ENCODE peak calls at places on chromosomes 3 and 15, in five cellular contexts. A, X, G, V and M are unnamed samples.

GRCh38 chr15:77033729-77034619 is 36.9 kb downstream of the TSPAN3 start:
- DNase-seq in A (no peak), X (no peak), G (no peak), V (no peak), M (no peak)

GRCh38 chr3:43733459-43734384 is 43.0 kb downstream of the ABHD5 start:
- DNase-seq in A (no peak), X (no peak), G (peak), V (no peak), M (no peak)

GRCh38 chr3:188975612-188976314 is 196.0 kb upstream of the TPRG1 start:
- DNase-seq in A (no peak), X (no peak), G (peak), V (no peak), M (no peak)

GRCh38 chr15:67783303-67783702 is 42.0 kb upstream of the SKOR1 start:
- DNase-seq in A (no peak), X (peak), G (no peak), V (no peak), M (no peak)

GRCh38 chr15:63338170-63338569 is 43.5 kb downstream of the CA12 start:
- DNase-seq in A (no peak), X (no peak), G (peak), V (no peak), M (no peak)

GRCh38 chr3:170368921-170369320 is 11.4 kb downstream of the SKIL start:
- DNase-seq in A (no peak), X (no peak), G (no peak), V (no peak), M (no peak)

GRCh38 chr15:44836094-44836493 is 99.8 kb downstream of the TRIM69 start:
- DNase-seq in A (no peak), X (no peak), G (no peak), V (peak), M (no peak)

GRCh38 chr3:43858052-43858701 is 167.4 kb downstream of the ABHD5 start:
- DNase-seq in A (no peak), X (no peak), G (peak), V (no peak), M (no peak)

GRCh38 chr3:46490338-46491084 is 7.3 kb upstream of the RTP3 start:
- DNase-seq in A (no peak), X (no peak), G (peak), V (no peak), M (no peak)

GRCh38 chr15:81117136-81117535 is 16.9 kb upstream of the CFAP161 start:
- DNase-seq in A (no peak), X (no peak), G (peak), V (no peak), M (no peak)

GRCh38 chr3:100427694-100428093 is 26.4 kb downstream of the LNP1 start:
- DNase-seq in A (no peak), X (no peak), G (peak), V (no peak), M (no peak)

GRCh38 chr15:55737373-55737772 is 5.6 kb downstream of the PRTG start:
- DNase-seq in A (peak), X (no peak), G (peak), V (no peak), M (no peak)

GRCh38 chr15:54518145-54518941 is 540.1 kb downstream of the UNC13C start:
- DNase-seq in A (no peak), X (peak), G (no peak), V (no peak), M (no peak)

GRCh38 chr3:177377166-177377565 is 179.9 kb upstream of the TBL1XR1 start:
- DNase-seq in A (no peak), X (no peak), G (no peak), V (no peak), M (no peak)

GRCh38 chr3:192514081-192514753 is 213.1 kb downstream of the FGF12 start:
- DNase-seq in A (peak), X (no peak), G (no peak), V (no peak), M (peak)

GRCh38 chr3:126852536-126852935 is 130.4 kb upstream of the PLXNA1 start:
- DNase-seq in A (no peak), X (no peak), G (no peak), V (no peak), M (no peak)

GRCh38 chr15:45522179-45522930 is at the start of gene SLC30A4:
- DNase-seq in A (peak), X (no peak), G (peak), V (no peak), M (peak)

GRCh38 chr3:146071636-146072035 is 89.3 kb downstream of the PLOD2 start:
- DNase-seq in A (no peak), X (no peak), G (no peak), V (no peak), M (no peak)

GRCh38 chr3:52221563-52222318 is 3.7 kb downstream of the TLR9 start:
- DNase-seq in A (no peak), X (no peak), G (no peak), V (no peak), M (no peak)

GRCh38 chr3:194554488-194555098 is 67.8 kb upstream of the ATP13A3 start:
- DNase-seq in A (no peak), X (no peak), G (no peak), V (peak), M (no peak)

GRCh38 chr15:30043211-30043655 is 39.5 kb upstream of the GOLGA8J start:
- DNase-seq in A (peak), X (no peak), G (peak), V (no peak), M (no peak)

GRCh38 chr15:34364041-34364440 is 3.0 kb downstream of the LPCAT4 start:
- DNase-seq in A (no peak), X (no peak), G (no peak), V (no peak), M (no peak)

GRCh38 chr3:151838574-151839312 is 24.8 kb downstream of the AADAC start:
- DNase-seq in A (peak), X (peak), G (peak), V (peak), M (peak)

GRCh38 chr3:8204846-8205624 is 296.6 kb upstream of the LMCD1 start:
- DNase-seq in A (no peak), X (no peak), G (no peak), V (no peak), M (no peak)

GRCh38 chr3:9769426-9770275 is at the start of gene CAMK1:
- DNase-seq in A (peak), X (no peak), G (peak), V (peak), M (peak)

GRCh38 chr3:128385080-128385832 is 81.4 kb downstream of the DNAJB8 start:
- DNase-seq in A (no peak), X (no peak), G (peak), V (peak), M (no peak)

GRCh38 chr3:49470714-49471420 is 800 bp downstream of the DAG1 start:
- DNase-seq in A (no peak), X (no peak), G (no peak), V (no peak), M (no peak)

DNA sequence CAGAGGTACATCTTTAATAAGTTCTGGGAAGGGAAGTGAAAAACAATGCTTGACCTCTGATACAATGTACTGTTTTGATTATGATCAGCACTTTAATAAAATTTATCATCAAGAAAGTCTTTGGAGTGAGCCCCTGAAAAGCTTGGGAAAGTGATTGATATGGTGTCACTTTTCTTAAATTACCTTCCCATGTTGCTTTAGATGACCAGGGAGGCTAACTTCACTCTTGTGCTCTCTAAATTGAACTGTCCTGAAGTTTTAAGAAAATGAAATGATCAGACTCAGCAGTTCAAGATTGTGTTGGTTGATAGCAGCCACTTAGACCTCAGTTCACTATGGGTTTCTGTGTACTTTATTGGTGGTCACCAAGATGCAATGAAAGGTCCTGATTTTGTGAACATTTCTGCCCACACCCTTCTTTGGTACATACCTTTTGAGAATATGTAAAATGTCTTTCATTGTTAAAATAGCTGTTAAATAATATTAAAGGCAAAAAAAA is 15.7 kb downstream of the TGFBR2 start:
- DNase-seq in A (no peak), X (no peak), G (no peak), V (no peak), M (no peak)
- H3K4me3 ChIP-seq in A (no peak), X (no peak), G (no peak), V (no peak), M (no peak)

DNA sequence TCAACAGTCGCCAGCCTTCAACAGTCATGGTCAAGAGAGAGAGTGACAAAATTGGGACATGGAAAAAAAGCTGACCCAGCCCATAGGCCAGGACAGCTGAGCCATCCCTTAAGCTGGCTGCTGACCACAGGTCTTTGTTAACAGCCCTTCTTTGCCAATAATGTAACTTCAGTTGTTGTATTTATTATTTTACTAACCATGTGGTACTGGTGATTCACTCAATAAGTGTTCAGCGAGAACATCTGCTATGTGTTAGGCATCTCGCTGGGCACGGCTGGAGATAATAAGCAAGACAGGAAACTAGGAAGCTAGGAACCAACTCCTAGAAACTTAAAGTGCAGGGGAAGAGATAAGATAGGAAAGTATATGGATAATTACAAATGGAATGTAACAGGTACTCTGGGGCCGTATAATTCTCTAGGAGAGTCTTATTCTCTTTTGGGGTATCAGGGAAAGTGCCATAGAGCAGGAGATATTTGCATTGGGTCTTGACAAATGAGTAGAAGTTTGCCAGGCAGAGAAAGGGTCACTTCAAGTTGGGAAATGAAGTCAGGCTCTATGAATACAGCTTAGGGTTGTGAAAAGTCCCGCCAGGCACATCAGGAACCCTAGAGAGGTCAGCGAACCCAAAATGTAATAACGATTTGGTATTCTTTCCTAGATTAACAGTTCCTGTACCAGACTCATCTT is 84.0 kb upstream of the TRA2B start:
- DNase-seq in A (peak), X (no peak), G (peak), V (no peak), M (no peak)
- TF ChIP-seq BHLHE40 in A (no peak), X (no peak), G (peak), V (no peak), M (no peak)

GRCh38 chr15:98728107-98728810 is 79.9 kb downstream of the IGF1R start:
- DNase-seq in A (peak), X (no peak), G (no peak), V (no peak), M (no peak)
- H3K4me3 ChIP-seq in A (no peak), X (no peak), G (no peak), V (no peak), M (no peak)

GRCh38 chr15:61994216-61994615 is 66.0 kb downstream of the VPS13C start:
- DNase-seq in A (no peak), X (no peak), G (peak), V (no peak), M (no peak)
- TF ChIP-seq BHLHE40 in A (no peak), X (no peak), G (no peak), V (no peak), M (no peak)

DNA sequence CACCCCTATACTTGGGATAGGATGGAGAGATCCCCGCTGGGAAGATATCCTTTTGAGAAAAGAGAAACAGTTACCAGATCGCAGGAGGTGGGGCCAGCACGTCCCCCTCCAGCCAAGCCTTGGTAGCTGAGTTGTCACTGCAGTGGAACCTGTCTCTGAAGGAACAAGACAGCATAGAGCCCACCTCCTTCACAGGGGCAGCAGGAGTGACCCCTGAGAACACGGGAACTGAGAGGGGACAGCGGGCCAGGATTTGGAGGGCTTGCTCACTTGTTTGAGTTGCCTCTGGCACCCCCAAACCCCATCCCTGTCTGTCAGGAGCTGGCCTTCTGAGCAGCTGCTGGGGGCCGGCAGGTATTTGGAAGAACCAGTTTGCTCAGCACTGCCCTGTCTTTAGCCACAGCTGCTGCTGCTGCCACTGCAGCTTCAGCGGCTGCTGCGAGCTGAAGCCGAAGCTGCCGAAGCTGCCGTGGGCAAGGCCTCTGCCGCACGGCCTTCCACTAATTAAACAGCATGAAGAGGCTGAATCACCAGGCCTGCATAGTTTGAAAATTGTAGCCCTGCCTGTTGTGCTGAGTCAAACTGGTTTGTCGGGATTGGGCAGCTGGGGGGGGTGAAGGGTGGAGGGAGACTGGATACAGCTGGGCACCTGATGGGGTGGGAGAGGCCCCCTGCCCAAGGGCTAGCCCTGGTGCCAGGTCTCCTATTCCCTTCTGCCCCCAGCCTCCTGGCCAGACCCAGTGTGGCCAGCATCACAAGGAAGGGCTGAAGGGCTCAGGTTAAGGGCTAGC is 4.0 kb downstream of the EPHB3 start:
- DNase-seq in A (no peak), X (no peak), G (peak), V (no peak), M (no peak)
- H3K4me3 ChIP-seq in A (no peak), X (no peak), G (no peak), V (no peak), M (no peak)

DNA sequence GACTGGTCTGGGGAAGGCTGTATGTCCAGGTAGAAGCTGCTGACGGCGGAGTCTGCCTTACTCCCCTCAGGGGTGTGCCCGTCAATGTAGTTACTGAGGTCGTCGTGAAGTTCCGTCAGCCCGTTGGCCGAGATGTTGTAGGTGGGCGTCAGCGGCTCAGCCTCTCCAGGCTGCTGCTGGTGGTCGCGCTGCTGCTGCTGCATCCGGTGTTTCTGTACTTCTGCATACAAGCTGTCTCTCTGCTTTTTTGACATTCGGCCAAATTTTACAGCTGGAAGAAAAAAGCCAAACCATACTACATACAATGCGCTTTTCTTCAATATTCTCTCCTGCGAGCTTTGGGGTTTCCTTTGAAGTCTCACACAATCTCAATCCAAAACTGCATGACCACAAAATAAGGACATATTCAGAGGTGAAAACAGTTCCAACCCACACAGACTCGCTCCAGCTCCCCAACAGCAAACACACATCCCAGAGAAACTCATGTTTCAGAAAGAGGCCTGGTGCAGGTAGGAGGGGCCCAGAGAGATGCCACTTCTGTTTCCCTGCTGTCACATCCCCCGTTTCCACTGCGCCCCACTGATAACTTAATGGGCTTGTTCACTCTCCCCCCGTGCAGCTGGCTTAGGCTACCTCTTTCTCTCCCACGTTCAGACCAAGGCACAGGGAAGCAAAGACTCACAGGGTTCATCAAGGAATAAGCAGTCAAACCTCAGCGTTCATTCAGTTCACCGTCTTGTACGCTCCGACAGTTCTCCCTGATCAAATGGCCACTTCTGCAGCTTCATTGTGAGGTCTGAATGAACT is 32.6 kb upstream of the ICE2 start:
- DNase-seq in A (no peak), X (no peak), G (peak), V (no peak), M (no peak)
- TF ChIP-seq BHLHE40 in A (no peak), X (no peak), G (no peak), V (no peak), M (no peak)

GRCh38 chr3:66497982-66498671 is 2.7 kb downstream of the LRIG1 start:
- DNase-seq in A (no peak), X (no peak), G (no peak), V (no peak), M (no peak)
- H3K4me3 ChIP-seq in A (no peak), X (peak), G (peak), V (peak), M (no peak)

GRCh38 chr3:13461169-13462124 is 18.7 kb upstream of the HDAC11 start:
- DNase-seq in A (peak), X (no peak), G (peak), V (peak), M (peak)
- TF ChIP-seq BHLHE40 in A (no peak), X (peak), G (no peak), V (peak), M (no peak)

DNA sequence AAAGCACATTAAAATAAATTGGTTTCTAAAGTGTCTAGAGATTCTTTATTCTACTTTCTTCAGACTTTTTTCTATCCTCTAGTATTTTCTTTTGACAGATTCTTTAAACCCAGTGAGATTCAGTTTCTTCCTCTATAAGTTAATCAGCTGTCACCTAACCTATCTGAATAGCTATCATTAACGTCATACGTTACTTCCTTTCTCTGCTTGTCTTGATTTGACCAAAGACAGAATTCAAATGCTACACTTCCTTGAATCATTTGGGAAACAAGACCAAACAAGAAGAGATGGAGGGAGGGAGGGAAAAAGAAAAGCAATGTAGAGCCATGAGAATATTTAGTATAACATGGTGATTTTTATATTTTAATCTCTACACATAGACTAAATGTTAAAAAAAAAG is 235.2 kb downstream of the NAALADL2 start:
- DNase-seq in A (no peak), X (no peak), G (no peak), V (no peak), M (no peak)
- H3K4me3 ChIP-seq in A (no peak), X (no peak), G (no peak), V (no peak), M (no peak)

DNA sequence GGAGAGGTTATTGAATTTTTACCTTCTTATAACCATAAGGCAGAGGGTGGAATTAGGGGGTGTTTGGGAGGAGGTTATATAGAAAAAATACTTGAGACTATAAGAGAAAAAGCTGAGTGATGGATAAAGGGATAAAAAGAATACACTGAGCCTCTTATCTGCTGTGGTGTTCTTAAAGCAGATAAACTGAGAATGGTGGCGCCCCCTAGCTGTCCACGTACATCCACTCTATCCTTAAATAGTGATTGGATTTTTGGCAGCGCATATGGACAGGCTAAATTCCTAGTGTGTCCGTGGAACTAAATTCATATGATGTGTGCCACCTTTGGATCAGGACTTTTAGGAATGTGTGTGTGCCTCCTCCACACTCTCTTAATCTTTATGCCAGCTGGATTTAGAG is 121.1 kb downstream of the OXSM start:
- DNase-seq in A (peak), X (no peak), G (peak), V (peak), M (peak)
- TF ChIP-seq BHLHE40 in A (no peak), X (no peak), G (no peak), V (no peak), M (no peak)